ENCODE peak calls at places on chromosomes 4 and X, in four cellular contexts. Q is fibroblast of pulmonary artery, F is uterus, E is endothelial cell. U is an unnamed sample.

GRCh38 chr4:98446499-98447375 is 185.6 kb downstream of the RAP1GDS1 start:
- DNase-seq in F (no peak), Q (peak), E (no peak), U (peak)

GRCh38 chr4:170853422-170854021 is 763.8 kb upstream of the AADAT start:
- DNase-seq in F (no peak), Q (peak), E (peak), U (peak)

GRCh38 chrX:132119821-132120220 is 8.0 kb downstream of the FRMD7 start:
- DNase-seq in E (no peak), Q (no peak), F (peak), U (no peak)

GRCh38 chr4:8911311-8912088 is 39.9 kb upstream of the HMX1 start:
- DNase-seq in E (peak), F (no peak), Q (no peak), U (no peak)

GRCh38 chr4:57426779-57427395 is 316.7 kb upstream of the IGFBP7 start:
- DNase-seq in Q (peak), E (peak), F (no peak), U (peak)

GRCh38 chrX:13590914-13591313 is 21.5 kb downstream of the EGFL6 start:
- DNase-seq in F (no peak), Q (no peak), E (no peak), U (no peak)

GRCh38 chr4:174689618-174690017 is 139.4 kb downstream of the GLRA3 start:
- DNase-seq in E (no peak), F (no peak), Q (no peak), U (no peak)

GRCh38 chrX:16212024-16212423 is 44.7 kb downstream of the MAGEB17 start:
- DNase-seq in F (no peak), E (no peak), Q (peak), U (peak)

GRCh38 chr4:47741200-47741599 is 96.7 kb downstream of the CORIN start:
- DNase-seq in F (no peak), Q (peak), E (no peak), U (peak)

GRCh38 chr4:184487503-184487902 is 13.2 kb upstream of the IRF2 start:
- DNase-seq in Q (no peak), E (no peak), F (no peak), U (no peak)

GRCh38 chrX:34810364-34810763 is 132.2 kb upstream of the FAM47B start:
- DNase-seq in F (no peak), E (no peak), Q (peak), U (peak)

GRCh38 chrX:51148848-51149247 is 183.8 kb upstream of the NUDT10 start:
- DNase-seq in E (peak), Q (peak), F (no peak), U (peak)

DNA sequence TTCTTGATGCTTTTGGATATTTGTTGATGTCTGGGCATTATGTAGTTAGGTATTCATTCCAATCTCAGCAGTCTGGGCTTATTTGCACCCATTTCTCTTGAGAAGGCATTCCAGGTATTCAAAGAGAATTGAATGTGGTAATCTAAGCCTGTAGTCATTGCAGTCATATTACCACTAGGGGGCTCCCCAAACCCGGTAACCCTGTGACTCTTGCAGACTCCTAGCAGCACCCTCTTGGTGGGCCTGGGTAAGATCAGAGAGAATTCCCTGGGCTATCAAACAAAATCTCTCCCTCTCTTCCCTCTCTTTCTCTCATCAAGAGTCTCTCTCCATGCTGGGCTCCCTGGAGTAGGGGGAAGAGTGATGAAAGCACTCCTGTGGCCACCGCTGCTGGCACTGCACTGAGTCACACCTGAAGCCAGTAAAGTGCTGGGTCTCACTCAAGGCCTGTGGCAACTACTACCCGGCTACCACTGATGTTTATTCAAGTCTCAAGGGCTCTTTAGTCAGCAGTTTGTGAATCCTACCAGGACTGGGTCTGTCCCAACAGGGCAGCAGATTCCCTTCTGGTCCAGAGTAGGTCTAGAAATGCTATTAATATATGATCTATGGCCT is 187.7 kb upstream of the NUDT10 start:
- DNase-seq in E (peak), F (no peak), Q (peak), U (peak)
- TF ChIP-seq CTCF in E (peak), F (no peak), Q (peak), U (peak)

DNA sequence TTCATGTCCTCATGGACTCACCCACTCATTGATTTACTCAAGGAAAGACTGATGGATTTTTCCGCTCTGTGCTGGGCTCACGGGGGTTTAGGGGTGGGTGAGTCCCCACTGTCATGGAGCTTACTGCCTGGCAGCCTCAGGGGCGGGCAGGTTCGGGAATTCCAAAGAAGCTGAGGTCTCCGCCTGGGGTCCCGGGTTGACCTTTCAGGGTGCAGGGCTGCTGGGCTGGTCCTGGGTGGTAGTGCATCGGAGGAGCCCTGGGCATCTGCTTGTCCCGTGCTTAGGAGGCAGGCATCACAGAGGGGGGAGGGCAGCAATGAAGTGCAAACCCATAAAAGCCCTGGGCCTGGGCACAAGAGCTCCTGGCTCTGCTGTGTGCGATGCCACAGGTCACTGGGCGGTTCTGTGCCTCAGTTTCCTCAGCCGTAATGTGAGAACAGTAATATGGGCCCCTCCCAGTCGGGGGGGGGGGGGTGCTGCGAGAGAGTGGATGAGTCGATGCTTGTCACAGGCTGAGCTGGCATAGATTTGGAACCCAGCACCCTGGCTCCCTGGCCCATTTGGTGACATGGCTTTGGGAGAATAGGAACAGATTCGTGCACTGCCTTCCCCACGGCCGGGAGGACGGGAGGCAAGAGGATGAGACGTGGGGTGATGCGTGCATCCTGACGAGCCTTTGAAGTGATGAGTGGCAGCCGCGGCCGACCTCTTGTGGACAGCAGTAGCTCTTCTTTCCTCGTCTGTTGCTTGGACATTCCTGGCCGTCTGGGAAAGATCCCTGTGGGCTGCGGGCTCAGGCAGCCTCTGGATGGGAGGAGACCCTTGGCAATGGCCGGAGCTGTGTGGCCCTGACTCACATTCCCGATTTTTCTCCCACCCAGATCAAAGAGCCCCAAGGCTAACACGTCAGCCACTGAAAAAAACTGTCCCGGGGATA is 42.0 kb downstream of the PSAPL1 start:
- DNase-seq in Q (peak), E (peak), F (peak), U (no peak)
- TF ChIP-seq CTCF in Q (no peak), E (no peak), F (no peak), U (no peak)

GRCh38 chr4:74190332-74190731 is 32.4 kb downstream of the MTHFD2L start:
- DNase-seq in E (no peak), F (no peak), Q (no peak), U (no peak)

GRCh38 chr4:74188912-74189311 is 31.0 kb downstream of the MTHFD2L start:
- DNase-seq in E (no peak), F (no peak), Q (no peak), U (no peak)

GRCh38 chr4:74190919-74191397 is 33.0 kb downstream of the MTHFD2L start:
- DNase-seq in E (no peak), Q (no peak), F (no peak), U (no peak)

DNA sequence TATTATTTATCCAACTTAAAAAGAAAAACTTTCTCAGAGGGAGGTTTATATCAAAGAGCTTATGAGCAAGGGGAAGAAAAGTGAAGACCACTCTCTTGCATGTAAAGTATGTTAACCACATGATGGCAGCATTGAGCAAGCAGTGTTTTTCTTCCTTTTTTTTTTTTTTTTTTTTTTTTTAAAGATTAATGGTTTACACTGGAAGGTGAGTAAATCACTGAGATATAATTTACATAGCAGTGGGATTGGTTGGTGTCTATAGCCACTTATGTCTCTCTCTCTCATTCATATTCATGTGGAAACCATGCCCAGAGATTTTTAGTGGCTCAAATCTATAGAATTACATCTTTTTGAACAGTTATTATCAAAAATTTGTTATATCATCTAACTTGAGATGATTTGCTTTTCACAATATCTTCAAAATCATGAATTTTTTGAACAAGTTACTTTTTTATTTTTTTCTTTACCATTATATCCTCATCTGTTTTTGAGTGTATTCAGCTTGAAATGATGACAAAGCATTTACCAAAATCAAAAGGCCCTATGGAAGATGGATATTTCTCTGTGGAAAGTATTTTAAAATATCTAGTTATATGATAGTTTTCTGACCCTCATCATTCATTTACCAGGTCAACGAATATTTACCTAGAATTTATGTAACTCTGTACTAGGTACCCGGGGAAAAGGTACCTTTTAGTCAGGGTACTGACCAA is 31.6 kb downstream of the MTHFD2L start:
- DNase-seq in E (no peak), Q (peak), F (no peak), U (peak)
- TF ChIP-seq CTCF in E (peak), Q (peak), F (peak), U (peak)

DNA sequence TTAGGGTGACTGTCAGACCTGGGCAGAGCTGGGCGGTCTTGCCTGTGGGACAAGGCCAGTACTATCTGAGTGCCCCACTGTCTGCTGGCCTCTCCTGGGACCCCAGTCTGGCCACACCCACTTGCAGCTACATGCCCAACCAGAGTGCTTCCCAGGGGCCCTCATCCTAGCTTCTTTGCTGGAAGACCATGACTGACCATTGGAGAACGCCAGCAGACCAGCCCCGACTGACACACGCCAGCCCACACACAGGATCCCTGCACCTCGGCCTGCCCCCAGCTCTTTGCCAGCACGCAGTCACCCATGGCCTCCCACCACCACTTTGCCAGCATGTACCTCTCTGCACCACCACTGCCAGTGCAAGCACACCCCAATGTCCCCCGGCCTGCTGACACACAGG is 585.7 kb downstream of the ZNF674 start:
- DNase-seq in E (no peak), F (no peak), Q (no peak), U (no peak)
- TF ChIP-seq CTCF in E (no peak), F (no peak), Q (no peak), U (no peak)

U was measured in MCF 10A.